ENCODE peak calls at places on chromosomes 3 and 15, in four cellular contexts. N is HS-27A, V is HFFc6, M is left colon. G is an unnamed sample.

GRCh38 chr3:111260878-111261277 is 189.3 kb downstream of the NECTIN3 start:
- DNase-seq in N (no peak), V (peak), M (no peak), G (no peak)

GRCh38 chr3:149723781-149724180 is 28.5 kb downstream of the COMMD2 start:
- DNase-seq in N (no peak), V (no peak), M (no peak), G (no peak)

GRCh38 chr3:169390310-169390731 is 273.2 kb downstream of the MECOM start:
- DNase-seq in N (no peak), V (no peak), M (peak), G (no peak)

GRCh38 chr3:89098964-89099585 is 8.3 kb upstream of the EPHA3 start:
- DNase-seq in N (peak), V (peak), M (no peak), G (no peak)

GRCh38 chr3:119630562-119631329 is 29.6 kb downstream of the POPDC2 start:
- DNase-seq in N (no peak), V (peak), M (no peak), G (no peak)

GRCh38 chr3:44120721-44121582 is 120.7 kb upstream of the TOPAZ1 start:
- DNase-seq in N (no peak), V (no peak), M (no peak), G (no peak)

GRCh38 chr3:65483475-65483874 is 555.2 kb downstream of the MAGI1 start:
- DNase-seq in N (no peak), V (no peak), M (peak), G (no peak)

GRCh38 chr15:91627473-91628309 is 225.8 kb upstream of the SLCO3A1 start:
- DNase-seq in N (no peak), V (no peak), M (peak), G (no peak)

GRCh38 chr3:104461431-104461830 is 905.3 kb upstream of the ALCAM start:
- DNase-seq in N (no peak), V (no peak), M (no peak), G (no peak)

G was measured in activated T-cell treated with anti-CD3 and anti-CD28 coated beads, Interleukin-2, amount 50 U/mL, for 4 hours.